ENCODE peak calls at places on chromosomes 6 and 20, in six cellular contexts. One of them, this sample, is unnamed.

GRCh38 chr6:44234101-44235090 is 11.0 kb downstream of the SLC29A1 start:
- DNase-seq in ovary: peak
- DNase-seq in fibroblast of pulmonary artery: peak
- DNase-seq in MM.1S: no peak
- DNase-seq in fibroblast of mammary gland: peak
- DNase-seq in BJ: no peak
- DNase-seq in this sample: peak

GRCh38 chr6:26362093-26362835 is 2.7 kb upstream of the BTN3A2 start:
- DNase-seq in ovary: no peak
- DNase-seq in fibroblast of pulmonary artery: no peak
- DNase-seq in MM.1S: no peak
- DNase-seq in fibroblast of mammary gland: no peak
- DNase-seq in BJ: no peak
- DNase-seq in this sample: no peak

GRCh38 chr20:60271597-60271996 is 313.4 kb downstream of the CDH26 start:
- DNase-seq in ovary: no peak
- DNase-seq in fibroblast of pulmonary artery: no peak
- DNase-seq in MM.1S: no peak
- DNase-seq in fibroblast of mammary gland: no peak
- DNase-seq in BJ: no peak
- DNase-seq in this sample: no peak

GRCh38 chr6:80477591-80478370 is 371.3 kb downstream of the BCKDHB start:
- DNase-seq in ovary: no peak
- DNase-seq in fibroblast of pulmonary artery: peak
- DNase-seq in MM.1S: no peak
- DNase-seq in fibroblast of mammary gland: no peak
- DNase-seq in BJ: peak
- DNase-seq in this sample: no peak

GRCh38 chr6:131398176-131398575 is 174.8 kb upstream of the ARG1 start:
- DNase-seq in ovary: no peak
- DNase-seq in fibroblast of pulmonary artery: no peak
- DNase-seq in MM.1S: no peak
- DNase-seq in fibroblast of mammary gland: no peak
- DNase-seq in BJ: no peak
- DNase-seq in this sample: no peak

GRCh38 chr6:106918128-106918527 is 56.4 kb downstream of the CD24 start:
- DNase-seq in ovary: no peak
- DNase-seq in fibroblast of pulmonary artery: no peak
- DNase-seq in MM.1S: no peak
- DNase-seq in fibroblast of mammary gland: no peak
- DNase-seq in BJ: no peak
- DNase-seq in this sample: no peak

GRCh38 chr6:157891544-157892362 is 68.7 kb downstream of the SNX9 start:
- DNase-seq in ovary: no peak
- DNase-seq in fibroblast of pulmonary artery: no peak
- DNase-seq in MM.1S: no peak
- DNase-seq in fibroblast of mammary gland: no peak
- DNase-seq in BJ: no peak
- DNase-seq in this sample: no peak

GRCh38 chr6:32972353-32973143 is 4.2 kb downstream of the BRD2 start:
- DNase-seq in ovary: peak
- DNase-seq in fibroblast of pulmonary artery: no peak
- DNase-seq in MM.1S: peak
- DNase-seq in fibroblast of mammary gland: no peak
- DNase-seq in BJ: no peak
- DNase-seq in this sample: no peak

GRCh38 chr20:1854246-1854645 is 41.0 kb upstream of the SIRPA start:
- DNase-seq in ovary: no peak
- DNase-seq in fibroblast of pulmonary artery: no peak
- DNase-seq in MM.1S: no peak
- DNase-seq in fibroblast of mammary gland: no peak
- DNase-seq in BJ: no peak
- DNase-seq in this sample: no peak

GRCh38 chr6:75526502-75527127 is 33.0 kb upstream of the FILIP1 start:
- DNase-seq in ovary: peak
- DNase-seq in fibroblast of pulmonary artery: peak
- DNase-seq in MM.1S: peak
- DNase-seq in fibroblast of mammary gland: peak
- DNase-seq in BJ: no peak
- DNase-seq in this sample: peak

GRCh38 chr6:17629824-17630510 is 29.9 kb downstream of the FAM8A1 start:
- DNase-seq in ovary: no peak
- DNase-seq in fibroblast of pulmonary artery: no peak
- DNase-seq in MM.1S: no peak
- DNase-seq in fibroblast of mammary gland: no peak
- DNase-seq in BJ: no peak
- DNase-seq in this sample: no peak

GRCh38 chr20:58869662-58870227 is 17.2 kb downstream of the GNAS start:
- DNase-seq in ovary: no peak
- DNase-seq in fibroblast of pulmonary artery: no peak
- DNase-seq in MM.1S: no peak
- DNase-seq in fibroblast of mammary gland: no peak
- DNase-seq in BJ: no peak
- DNase-seq in this sample: no peak

GRCh38 chr6:47922391-47922790 is 140.6 kb downstream of the OPN5 start:
- DNase-seq in ovary: no peak
- DNase-seq in fibroblast of pulmonary artery: no peak
- DNase-seq in MM.1S: no peak
- DNase-seq in fibroblast of mammary gland: no peak
- DNase-seq in BJ: no peak
- DNase-seq in this sample: no peak

GRCh38 chr6:158396136-158396535 is 83.9 kb downstream of the TULP4 start:
- DNase-seq in ovary: no peak
- DNase-seq in fibroblast of pulmonary artery: no peak
- DNase-seq in MM.1S: no peak
- DNase-seq in fibroblast of mammary gland: no peak
- DNase-seq in BJ: no peak
- DNase-seq in this sample: no peak

GRCh38 chr20:64010711-64011237 is 25.2 kb upstream of the C20orf204 start:
- DNase-seq in ovary: no peak
- DNase-seq in fibroblast of pulmonary artery: no peak
- DNase-seq in MM.1S: no peak
- DNase-seq in fibroblast of mammary gland: peak
- DNase-seq in BJ: peak
- DNase-seq in this sample: no peak

GRCh38 chr6:4291453-4292403 is 156.4 kb upstream of the ECI2 start:
- DNase-seq in ovary: no peak
- DNase-seq in fibroblast of pulmonary artery: peak
- DNase-seq in MM.1S: no peak
- DNase-seq in fibroblast of mammary gland: peak
- DNase-seq in BJ: no peak
- DNase-seq in this sample: no peak

GRCh38 chr20:4451487-4451886 is 270.2 kb upstream of the PRND start:
- DNase-seq in ovary: no peak
- DNase-seq in fibroblast of pulmonary artery: no peak
- DNase-seq in MM.1S: no peak
- DNase-seq in fibroblast of mammary gland: peak
- DNase-seq in BJ: no peak
- DNase-seq in this sample: no peak

GRCh38 chr20:50649587-50649986 is 41.8 kb downstream of the RIPOR3 start:
- DNase-seq in ovary: no peak
- DNase-seq in fibroblast of pulmonary artery: no peak
- DNase-seq in MM.1S: no peak
- DNase-seq in fibroblast of mammary gland: no peak
- DNase-seq in BJ: no peak
- DNase-seq in this sample: no peak

GRCh38 chr20:33731693-33732165 is at the start of gene ZNF341:
- DNase-seq in ovary: peak
- DNase-seq in fibroblast of pulmonary artery: peak
- DNase-seq in MM.1S: peak
- DNase-seq in fibroblast of mammary gland: no peak
- DNase-seq in BJ: peak
- DNase-seq in this sample: peak

GRCh38 chr20:42530855-42531674 is 658.6 kb downstream of the PTPRT start:
- DNase-seq in ovary: no peak
- DNase-seq in fibroblast of pulmonary artery: peak
- DNase-seq in MM.1S: peak
- DNase-seq in fibroblast of mammary gland: peak
- DNase-seq in BJ: no peak
- DNase-seq in this sample: peak

GRCh38 chr6:163293286-163293685 is 121.2 kb upstream of the QKI start:
- DNase-seq in ovary: no peak
- DNase-seq in fibroblast of pulmonary artery: no peak
- DNase-seq in MM.1S: no peak
- DNase-seq in fibroblast of mammary gland: no peak
- DNase-seq in BJ: no peak
- DNase-seq in this sample: no peak

GRCh38 chr20:14491436-14491835 is 154.0 kb upstream of the FLRT3 start:
- DNase-seq in ovary: no peak
- DNase-seq in fibroblast of pulmonary artery: no peak
- DNase-seq in MM.1S: no peak
- DNase-seq in fibroblast of mammary gland: no peak
- DNase-seq in BJ: no peak
- DNase-seq in this sample: no peak

GRCh38 chr20:62791301-62792181 is 4.7 kb upstream of the MRGBP start:
- DNase-seq in ovary: peak
- DNase-seq in fibroblast of pulmonary artery: peak
- DNase-seq in MM.1S: peak
- DNase-seq in fibroblast of mammary gland: peak
- DNase-seq in BJ: peak
- DNase-seq in this sample: peak

GRCh38 chr6:38453302-38453701 is 186.4 kb downstream of the BTBD9 start:
- DNase-seq in ovary: no peak
- DNase-seq in fibroblast of pulmonary artery: no peak
- DNase-seq in MM.1S: no peak
- DNase-seq in fibroblast of mammary gland: no peak
- DNase-seq in BJ: no peak
- DNase-seq in this sample: no peak

GRCh38 chr6:123965894-123966293 is 162.2 kb downstream of the NKAIN2 start:
- DNase-seq in ovary: no peak
- DNase-seq in fibroblast of pulmonary artery: peak
- DNase-seq in MM.1S: no peak
- DNase-seq in fibroblast of mammary gland: no peak
- DNase-seq in BJ: no peak
- DNase-seq in this sample: no peak
- TF ChIP-seq CTCF in ovary: no peak
- TF ChIP-seq CTCF in fibroblast of pulmonary artery: peak
- TF ChIP-seq CTCF in MM.1S: no peak
- TF ChIP-seq CTCF in fibroblast of mammary gland: no peak
- TF ChIP-seq CTCF in BJ: no peak
- TF ChIP-seq CTCF in this sample: no peak

DNA sequence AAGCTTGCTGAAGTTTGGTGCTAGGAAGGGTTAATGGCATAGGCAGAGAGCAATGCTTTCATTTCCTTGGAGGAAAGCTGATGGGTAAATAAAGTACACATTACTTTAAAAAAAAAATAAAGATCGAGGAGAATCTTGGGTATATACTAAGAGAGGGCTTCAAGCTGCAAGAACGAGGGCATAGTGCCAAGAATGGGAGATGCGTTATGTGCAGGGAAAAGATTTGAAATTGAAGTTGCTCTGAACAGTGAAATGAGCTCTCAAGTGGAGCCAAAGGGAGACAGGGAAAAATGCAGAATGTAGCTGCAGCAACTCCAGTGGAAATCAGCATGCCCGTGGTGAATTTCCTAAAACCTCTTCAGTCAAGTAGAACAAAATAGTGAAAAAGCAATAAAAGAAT is 11.4 kb upstream of the COL9A1 start:
- DNase-seq in ovary: no peak
- DNase-seq in fibroblast of pulmonary artery: peak
- DNase-seq in MM.1S: no peak
- DNase-seq in fibroblast of mammary gland: peak
- DNase-seq in BJ: no peak
- DNase-seq in this sample: no peak
- TF ChIP-seq CTCF in ovary: no peak
- TF ChIP-seq CTCF in fibroblast of pulmonary artery: no peak
- TF ChIP-seq CTCF in MM.1S: no peak
- TF ChIP-seq CTCF in fibroblast of mammary gland: no peak
- TF ChIP-seq CTCF in BJ: no peak
- TF ChIP-seq CTCF in this sample: no peak

GRCh38 chr6:161215876-161216615 is 57.8 kb downstream of the AGPAT4 start:
- DNase-seq in ovary: no peak
- DNase-seq in fibroblast of pulmonary artery: peak
- DNase-seq in MM.1S: no peak
- DNase-seq in fibroblast of mammary gland: peak
- DNase-seq in BJ: no peak
- DNase-seq in this sample: no peak

GRCh38 chr6:161219336-161220079 is 54.4 kb downstream of the AGPAT4 start:
- DNase-seq in ovary: no peak
- DNase-seq in fibroblast of pulmonary artery: no peak
- DNase-seq in MM.1S: no peak
- DNase-seq in fibroblast of mammary gland: no peak
- DNase-seq in BJ: no peak
- DNase-seq in this sample: no peak

GRCh38 chr6:161216616-161217205 is 57.1 kb downstream of the AGPAT4 start:
- DNase-seq in ovary: no peak
- DNase-seq in fibroblast of pulmonary artery: no peak
- DNase-seq in MM.1S: no peak
- DNase-seq in fibroblast of mammary gland: no peak
- DNase-seq in BJ: no peak
- DNase-seq in this sample: no peak

GRCh38 chr6:161217631-161218030 is 56.2 kb downstream of the AGPAT4 start:
- DNase-seq in ovary: no peak
- DNase-seq in fibroblast of pulmonary artery: no peak
- DNase-seq in MM.1S: no peak
- DNase-seq in fibroblast of mammary gland: no peak
- DNase-seq in BJ: no peak
- DNase-seq in this sample: no peak

DNA sequence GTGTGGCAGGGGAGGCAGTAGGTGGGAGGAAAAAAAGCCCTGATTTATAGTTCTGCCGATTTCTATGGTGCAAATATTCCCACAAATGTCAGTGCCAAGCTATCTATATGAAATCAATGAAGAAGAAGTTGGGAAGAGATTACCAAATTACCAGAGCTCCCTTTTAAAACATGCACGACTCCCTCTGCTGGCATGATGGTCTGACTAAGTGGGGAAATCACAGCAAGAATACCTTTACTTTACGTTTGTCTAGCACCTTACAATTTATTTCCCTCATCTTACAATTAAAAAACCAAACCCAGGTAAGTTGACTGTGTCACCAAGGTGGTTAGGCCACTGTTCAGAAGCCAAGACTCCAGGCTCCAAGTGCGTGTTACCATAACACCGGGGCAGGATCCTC is 55.6 kb downstream of the AGPAT4 start:
- DNase-seq in ovary: no peak
- DNase-seq in fibroblast of pulmonary artery: no peak
- DNase-seq in MM.1S: no peak
- DNase-seq in fibroblast of mammary gland: peak
- DNase-seq in BJ: no peak
- DNase-seq in this sample: no peak
- TF ChIP-seq CTCF in ovary: no peak
- TF ChIP-seq CTCF in fibroblast of pulmonary artery: no peak
- TF ChIP-seq CTCF in MM.1S: no peak
- TF ChIP-seq CTCF in fibroblast of mammary gland: peak
- TF ChIP-seq CTCF in BJ: peak
- TF ChIP-seq CTCF in this sample: no peak

DNA sequence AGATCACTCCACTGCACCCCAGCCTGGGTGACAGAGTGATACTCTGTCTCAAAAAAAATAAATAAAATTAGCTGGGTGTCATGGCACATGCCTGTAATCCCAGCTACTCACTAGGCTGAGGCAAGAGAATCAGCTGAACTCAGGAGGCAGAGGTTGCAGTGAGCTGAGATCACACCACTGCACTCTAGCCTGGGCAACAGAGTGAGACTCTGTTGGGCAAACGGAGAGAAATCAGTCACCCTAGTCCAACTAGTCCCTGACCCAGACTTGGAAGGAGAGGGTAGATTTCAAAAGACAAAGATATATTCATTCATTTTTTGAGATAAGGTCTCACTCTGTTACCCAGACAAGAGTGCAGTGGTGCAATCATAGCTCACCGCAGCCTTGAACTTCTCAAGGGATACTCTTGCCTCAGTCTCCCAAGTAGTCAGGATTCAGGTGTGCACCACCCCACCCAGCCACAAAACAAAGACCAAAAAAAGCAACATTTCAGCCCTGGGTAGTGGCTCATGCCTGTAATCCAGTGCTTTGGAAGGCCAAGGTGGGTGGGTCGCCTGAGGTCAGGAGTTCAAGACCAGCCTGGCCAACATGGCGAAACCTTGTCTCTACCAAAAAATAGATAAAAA is 26.2 kb upstream of the NCOA3 start:
- DNase-seq in ovary: no peak
- DNase-seq in fibroblast of pulmonary artery: no peak
- DNase-seq in MM.1S: no peak
- DNase-seq in fibroblast of mammary gland: no peak
- DNase-seq in BJ: no peak
- DNase-seq in this sample: no peak
- TF ChIP-seq CTCF in ovary: no peak
- TF ChIP-seq CTCF in fibroblast of pulmonary artery: no peak
- TF ChIP-seq CTCF in MM.1S: no peak
- TF ChIP-seq CTCF in fibroblast of mammary gland: no peak
- TF ChIP-seq CTCF in BJ: no peak
- TF ChIP-seq CTCF in this sample: no peak

This sample was measured in GM20000.